ENCODE peak calls at places on chromosome 18, in five cellular contexts. One of them, this sample, is unnamed.

GRCh38 chr18:59871711-59872362 is 28.0 kb upstream of the PMAIP1 start:
- DNase-seq in right atrium auricular region: no peak
- DNase-seq in mesenchymal stem cell: no peak
- DNase-seq in coronary artery: no peak
- DNase-seq in CD8-positive, alpha-beta T cell: no peak
- DNase-seq in this sample: no peak

GRCh38 chr18:79735071-79735980 is 55.7 kb downstream of the CTDP1 start:
- DNase-seq in right atrium auricular region: no peak
- DNase-seq in mesenchymal stem cell: no peak
- DNase-seq in coronary artery: no peak
- DNase-seq in CD8-positive, alpha-beta T cell: peak
- DNase-seq in this sample: no peak

GRCh38 chr18:52950153-52950552 is 610.2 kb downstream of the DCC start:
- DNase-seq in right atrium auricular region: no peak
- DNase-seq in mesenchymal stem cell: no peak
- DNase-seq in coronary artery: no peak
- DNase-seq in CD8-positive, alpha-beta T cell: no peak
- DNase-seq in this sample: no peak

GRCh38 chr18:44584900-44585299 is 95.8 kb upstream of the SETBP1 start:
- DNase-seq in right atrium auricular region: no peak
- DNase-seq in mesenchymal stem cell: no peak
- DNase-seq in coronary artery: no peak
- DNase-seq in CD8-positive, alpha-beta T cell: no peak
- DNase-seq in this sample: no peak

GRCh38 chr18:34647251-34647650 is 62.8 kb upstream of the DTNA start:
- DNase-seq in right atrium auricular region: no peak
- DNase-seq in mesenchymal stem cell: no peak
- DNase-seq in coronary artery: no peak
- DNase-seq in CD8-positive, alpha-beta T cell: no peak
- DNase-seq in this sample: no peak

GRCh38 chr18:80147418-80148315 is 38.6 kb downstream of the ADNP2 start:
- DNase-seq in right atrium auricular region: peak
- DNase-seq in mesenchymal stem cell: peak
- DNase-seq in coronary artery: peak
- DNase-seq in CD8-positive, alpha-beta T cell: peak
- DNase-seq in this sample: peak

GRCh38 chr18:33697498-33697897 is 119.5 kb downstream of the ASXL3 start:
- DNase-seq in right atrium auricular region: no peak
- DNase-seq in mesenchymal stem cell: peak
- DNase-seq in coronary artery: no peak
- DNase-seq in CD8-positive, alpha-beta T cell: no peak
- DNase-seq in this sample: no peak

GRCh38 chr18:49865401-49865800 is 52.1 kb upstream of the ACAA2 start:
- DNase-seq in right atrium auricular region: no peak
- DNase-seq in mesenchymal stem cell: no peak
- DNase-seq in coronary artery: no peak
- DNase-seq in CD8-positive, alpha-beta T cell: no peak
- DNase-seq in this sample: no peak

GRCh38 chr18:73352546-73352945 is 484.8 kb upstream of the NETO1 start:
- DNase-seq in right atrium auricular region: no peak
- DNase-seq in mesenchymal stem cell: no peak
- DNase-seq in coronary artery: no peak
- DNase-seq in CD8-positive, alpha-beta T cell: no peak
- DNase-seq in this sample: no peak

GRCh38 chr18:11654736-11655604 is 34.1 kb upstream of the GNAL start:
- DNase-seq in right atrium auricular region: no peak
- DNase-seq in mesenchymal stem cell: peak
- DNase-seq in coronary artery: no peak
- DNase-seq in CD8-positive, alpha-beta T cell: no peak
- DNase-seq in this sample: peak

GRCh38 chr18:69795785-69796184 is 151.9 kb downstream of the CD226 start:
- DNase-seq in right atrium auricular region: no peak
- DNase-seq in mesenchymal stem cell: peak
- DNase-seq in coronary artery: no peak
- DNase-seq in CD8-positive, alpha-beta T cell: no peak
- DNase-seq in this sample: no peak

GRCh38 chr18:76394780-76395476 is 100.1 kb downstream of the ZNF516 start:
- DNase-seq in right atrium auricular region: no peak
- DNase-seq in mesenchymal stem cell: no peak
- DNase-seq in coronary artery: no peak
- DNase-seq in CD8-positive, alpha-beta T cell: no peak
- DNase-seq in this sample: no peak

GRCh38 chr18:5068856-5069255 is 128.2 kb downstream of the AKAIN1 start:
- DNase-seq in right atrium auricular region: no peak
- DNase-seq in mesenchymal stem cell: no peak
- DNase-seq in coronary artery: no peak
- DNase-seq in CD8-positive, alpha-beta T cell: no peak
- DNase-seq in this sample: no peak

GRCh38 chr18:57674891-57675290 is 53.3 kb upstream of the NARS1 start:
- DNase-seq in right atrium auricular region: no peak
- DNase-seq in mesenchymal stem cell: no peak
- DNase-seq in coronary artery: no peak
- DNase-seq in CD8-positive, alpha-beta T cell: no peak
- DNase-seq in this sample: no peak

GRCh38 chr18:43869451-43870008 is 592.2 kb upstream of the SYT4 start:
- DNase-seq in right atrium auricular region: no peak
- DNase-seq in mesenchymal stem cell: no peak
- DNase-seq in coronary artery: no peak
- DNase-seq in CD8-positive, alpha-beta T cell: no peak
- DNase-seq in this sample: no peak

GRCh38 chr18:49730951-49731391 is 82.4 kb downstream of the ACAA2 start:
- DNase-seq in right atrium auricular region: no peak
- DNase-seq in mesenchymal stem cell: no peak
- DNase-seq in coronary artery: no peak
- DNase-seq in CD8-positive, alpha-beta T cell: no peak
- DNase-seq in this sample: no peak

GRCh38 chr18:10878703-10879102 is 270.7 kb downstream of the PIEZO2 start:
- DNase-seq in right atrium auricular region: no peak
- DNase-seq in mesenchymal stem cell: no peak
- DNase-seq in coronary artery: no peak
- DNase-seq in CD8-positive, alpha-beta T cell: no peak
- DNase-seq in this sample: no peak

GRCh38 chr18:36427831-36428230 is 130.3 kb downstream of the FHOD3 start:
- DNase-seq in right atrium auricular region: no peak
- DNase-seq in mesenchymal stem cell: no peak
- DNase-seq in coronary artery: no peak
- DNase-seq in CD8-positive, alpha-beta T cell: no peak
- DNase-seq in this sample: no peak

GRCh38 chr18:26133652-26134051 is at the start of gene PSMA8:
- DNase-seq in right atrium auricular region: no peak
- DNase-seq in mesenchymal stem cell: no peak
- DNase-seq in coronary artery: no peak
- DNase-seq in CD8-positive, alpha-beta T cell: peak
- DNase-seq in this sample: no peak

DNA sequence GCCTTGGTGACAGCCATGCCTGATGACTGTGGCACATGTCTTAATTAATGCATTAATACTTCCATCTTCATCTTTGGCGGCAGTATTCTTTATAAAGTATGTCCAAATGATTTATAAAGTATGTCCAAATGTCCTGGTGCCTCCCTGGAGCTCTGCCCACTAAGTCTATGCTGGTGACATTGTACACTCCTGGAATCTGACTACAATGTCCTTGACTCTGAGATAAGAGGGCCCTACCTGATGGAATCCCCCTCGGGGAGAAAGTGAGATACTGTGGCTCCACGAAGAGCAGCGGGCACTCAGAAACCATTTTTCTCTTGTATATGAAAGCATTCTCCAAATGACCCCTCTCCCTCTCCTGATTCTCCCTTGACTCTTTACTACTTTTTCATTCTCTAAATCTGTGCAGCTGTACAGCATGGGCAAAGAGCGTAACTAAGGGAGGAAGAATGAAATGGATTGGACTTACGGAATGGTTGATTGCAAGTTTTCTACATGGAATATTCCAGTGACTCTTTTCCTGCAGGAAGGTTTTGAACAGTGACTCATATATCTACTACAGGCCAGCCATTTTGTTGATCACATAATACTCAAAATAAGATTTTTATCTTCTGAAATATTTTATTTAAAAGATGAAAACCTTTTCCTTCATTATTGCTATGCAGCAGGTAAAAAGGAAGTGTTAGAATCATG is 17.3 kb downstream of the RAB12 start:
- DNase-seq in right atrium auricular region: no peak
- DNase-seq in mesenchymal stem cell: no peak
- DNase-seq in coronary artery: no peak
- DNase-seq in CD8-positive, alpha-beta T cell: no peak
- DNase-seq in this sample: no peak
- H3K27ac ChIP-seq in right atrium auricular region: peak
- H3K27ac ChIP-seq in mesenchymal stem cell: no peak
- H3K27ac ChIP-seq in coronary artery: no peak
- H3K27ac ChIP-seq in CD8-positive, alpha-beta T cell: no peak
- H3K27ac ChIP-seq in this sample: peak

GRCh38 chr18:48621815-48622555 is 83.2 kb downstream of the CTIF start:
- DNase-seq in right atrium auricular region: no peak
- DNase-seq in mesenchymal stem cell: no peak
- DNase-seq in coronary artery: no peak
- DNase-seq in CD8-positive, alpha-beta T cell: no peak
- DNase-seq in this sample: no peak

GRCh38 chr18:48622911-48623431 is 84.1 kb downstream of the CTIF start:
- DNase-seq in right atrium auricular region: no peak
- DNase-seq in mesenchymal stem cell: no peak
- DNase-seq in coronary artery: no peak
- DNase-seq in CD8-positive, alpha-beta T cell: no peak
- DNase-seq in this sample: no peak

GRCh38 chr18:48619016-48619415 is 80.2 kb downstream of the CTIF start:
- DNase-seq in right atrium auricular region: no peak
- DNase-seq in mesenchymal stem cell: no peak
- DNase-seq in coronary artery: no peak
- DNase-seq in CD8-positive, alpha-beta T cell: no peak
- DNase-seq in this sample: no peak

GRCh38 chr18:48619501-48619900 is 80.7 kb downstream of the CTIF start:
- DNase-seq in right atrium auricular region: no peak
- DNase-seq in mesenchymal stem cell: no peak
- DNase-seq in coronary artery: no peak
- DNase-seq in CD8-positive, alpha-beta T cell: no peak
- DNase-seq in this sample: no peak

GRCh38 chr18:48621240-48621639 is 82.4 kb downstream of the CTIF start:
- DNase-seq in right atrium auricular region: no peak
- DNase-seq in mesenchymal stem cell: peak
- DNase-seq in coronary artery: no peak
- DNase-seq in CD8-positive, alpha-beta T cell: no peak
- DNase-seq in this sample: no peak
- H3K27ac ChIP-seq in right atrium auricular region: no peak
- H3K27ac ChIP-seq in mesenchymal stem cell: peak
- H3K27ac ChIP-seq in coronary artery: no peak
- H3K27ac ChIP-seq in CD8-positive, alpha-beta T cell: no peak
- H3K27ac ChIP-seq in this sample: no peak

GRCh38 chr18:71011389-71011788 is 722.5 kb downstream of the SOCS6 start:
- DNase-seq in right atrium auricular region: no peak
- DNase-seq in mesenchymal stem cell: no peak
- DNase-seq in coronary artery: no peak
- DNase-seq in CD8-positive, alpha-beta T cell: no peak
- DNase-seq in this sample: no peak

GRCh38 chr18:71012789-71013188 is 723.9 kb downstream of the SOCS6 start:
- DNase-seq in right atrium auricular region: no peak
- DNase-seq in mesenchymal stem cell: no peak
- DNase-seq in coronary artery: no peak
- DNase-seq in CD8-positive, alpha-beta T cell: no peak
- DNase-seq in this sample: no peak

DNA sequence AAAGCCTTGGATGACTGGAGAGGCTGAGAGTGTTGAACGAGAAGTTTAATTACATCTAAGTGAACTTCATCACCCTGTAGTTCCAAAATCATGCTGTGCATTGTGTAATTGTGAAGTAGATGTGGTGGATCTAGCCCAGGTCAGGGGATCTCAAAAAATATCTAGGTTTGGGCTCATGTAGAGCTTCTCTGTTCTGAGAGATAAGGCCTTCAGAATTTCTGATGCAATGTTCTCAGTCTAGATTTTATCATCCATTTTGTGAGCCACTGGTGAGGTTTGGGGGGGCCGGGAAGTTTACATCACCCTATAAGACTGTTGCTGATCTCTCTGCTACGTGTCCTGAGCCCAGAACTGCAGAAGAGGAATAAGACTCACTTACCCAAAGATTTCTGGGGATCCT is 719.4 kb downstream of the SOCS6 start:
- DNase-seq in right atrium auricular region: no peak
- DNase-seq in mesenchymal stem cell: no peak
- DNase-seq in coronary artery: no peak
- DNase-seq in CD8-positive, alpha-beta T cell: no peak
- DNase-seq in this sample: no peak
- H3K27ac ChIP-seq in right atrium auricular region: no peak
- H3K27ac ChIP-seq in mesenchymal stem cell: no peak
- H3K27ac ChIP-seq in coronary artery: no peak
- H3K27ac ChIP-seq in CD8-positive, alpha-beta T cell: no peak
- H3K27ac ChIP-seq in this sample: no peak

GRCh38 chr18:58861853-58862252 is 2.8 kb upstream of the ZNF532 start:
- DNase-seq in right atrium auricular region: no peak
- DNase-seq in mesenchymal stem cell: no peak
- DNase-seq in coronary artery: no peak
- DNase-seq in CD8-positive, alpha-beta T cell: no peak
- DNase-seq in this sample: no peak
- H3K27ac ChIP-seq in right atrium auricular region: peak
- H3K27ac ChIP-seq in mesenchymal stem cell: no peak
- H3K27ac ChIP-seq in coronary artery: no peak
- H3K27ac ChIP-seq in CD8-positive, alpha-beta T cell: no peak
- H3K27ac ChIP-seq in this sample: peak

This sample was measured in substantia nigra.